ENCODE peak calls at places on chromosomes 4 and X, in ten cellular contexts. M, G, K, H, F, W, B, I, N and Q are unnamed samples.

GRCh38 chr4:77599378-77599777 is 6.2 kb upstream of the CXCL13 start:
- DNase-seq in F (peak; percentile 29), B (peak; percentile 9), I (peak; percentile 45), N (no peak), K (peak; percentile 17), M (no peak), H (no peak), W (peak; percentile 52), G (no peak), Q (no peak)

GRCh38 chr4:56086073-56086521 is 137.4 kb downstream of the CEP135 start:
- DNase-seq in I (peak; percentile 43), M (no peak), K (no peak), H (no peak), G (no peak), B (no peak), F (peak; percentile 47), N (no peak), W (peak; percentile 17), Q (no peak)

GRCh38 chrX:145475725-145476124 is 228.4 kb downstream of the SPANXN1 start:
- DNase-seq in H (no peak), B (no peak), I (no peak), G (no peak), F (no peak), K (no peak), N (no peak), W (no peak), M (no peak), Q (no peak)

GRCh38 chrX:2134782-2135181 is 366.0 kb downstream of the DHRSX start:
- DNase-seq in N (no peak), F (no peak), H (no peak), I (no peak), W (no peak), M (no peak), B (no peak), G (no peak), K (no peak), Q (no peak)

GRCh38 chr4:81562093-81562492 is 90.4 kb upstream of the RASGEF1B start:
- DNase-seq in M (no peak), W (no peak), I (no peak), B (no peak), K (no peak), G (no peak), F (no peak), N (no peak), H (no peak), Q (no peak)

GRCh38 chr4:8819421-8820177 is 52.0 kb downstream of the HMX1 start:
- DNase-seq in N (no peak), I (peak; percentile 15), M (no peak), B (no peak), W (no peak), H (no peak), F (no peak), K (no peak), G (no peak), Q (no peak)

GRCh38 chr4:112933790-112934189 is 115.7 kb upstream of the ANK2 start:
- DNase-seq in B (no peak), N (no peak), I (no peak), M (no peak), F (no peak), K (no peak), G (no peak), W (no peak), H (no peak), Q (no peak)

GRCh38 chr4:153345011-153345981 is 808 bp downstream of the MND1 start:
- DNase-seq in N (peak; percentile 24), F (peak; percentile 54), G (peak; percentile 24), I (peak; percentile 60), W (peak; percentile 40), H (peak; percentile 34), B (peak; percentile 53), K (peak; percentile 59), M (no peak), Q (no peak)

GRCh38 chr4:158008551-158009218 is 164.1 kb downstream of the GASK1B start:
- DNase-seq in H (peak; percentile 60), I (no peak), B (no peak), W (no peak), K (no peak), F (no peak), N (no peak), M (no peak), G (no peak), Q (peak; percentile 57)